ENCODE peak calls at places on chromosome 18, in four cellular contexts. M, F, G and D are unnamed samples.
A peak's percentile ranks its signal among the peaks of the same experiment; 100 is the strongest.

GRCh38 chr18:5073026-5073944 is 123.8 kb downstream of the AKAIN1 start:
- DNase-seq in G (no peak), F (no peak), M (no peak), D (no peak)

GRCh38 chr18:3526421-3527354 is 76.7 kb downstream of the TGIF1 start:
- DNase-seq in F (no peak), G (no peak), M (no peak), D (no peak)

GRCh38 chr18:9577361-9577760 is 37.0 kb downstream of the PPP4R1 start:
- DNase-seq in F (no peak), G (no peak), M (no peak), D (no peak)

GRCh38 chr18:21314721-21315120 is 72.7 kb downstream of the GREB1L start:
- DNase-seq in F (no peak), G (no peak), M (no peak), D (no peak)

GRCh38 chr18:79524181-79525078 is 128.7 kb downstream of the NFATC1 start:
- DNase-seq in M (no peak), G (no peak), F (peak; percentile 68), D (no peak)

GRCh38 chr18:47036298-47036874 is 965 bp upstream of the ELOA2 start:
- DNase-seq in G (no peak), M (peak; percentile 20), F (no peak), D (no peak)

GRCh38 chr18:9796933-9797549 is 88.7 kb upstream of the TXNDC2 start:
- DNase-seq in M (no peak), F (no peak), G (no peak), D (no peak)

GRCh38 chr18:61580061-61580460 is 246.8 kb downstream of the CDH20 start:
- DNase-seq in G (no peak), M (no peak), F (no peak), D (no peak)

GRCh38 chr18:55251186-55251995 is 292.1 kb upstream of the CCDC68 start:
- DNase-seq in G (no peak), M (peak; percentile 23), F (no peak), D (no peak)

GRCh38 chr18:43931439-43931838 is 654.1 kb upstream of the SYT4 start:
- DNase-seq in F (no peak), G (no peak), M (no peak), D (no peak)

GRCh38 chr18:45686892-45687611 is 36.9 kb upstream of the SLC14A1 start:
- DNase-seq in G (no peak), F (peak; percentile 71), M (no peak), D (no peak)

GRCh38 chr18:13613099-13613498 is 113.3 kb downstream of the FAM210A start:
- DNase-seq in F (no peak), G (no peak), M (no peak), D (no peak)

GRCh38 chr18:58793361-58793760 is 71.3 kb upstream of the ZNF532 start:
- DNase-seq in G (no peak), M (no peak), F (no peak), D (no peak)

GRCh38 chr18:70363861-70364260 is 75.0 kb downstream of the SOCS6 start:
- DNase-seq in M (no peak), F (no peak), G (no peak), D (no peak)

GRCh38 chr18:41646915-41647314 is 308.1 kb upstream of the PIK3C3 start:
- DNase-seq in G (no peak), M (no peak), F (no peak), D (no peak)

GRCh38 chr18:9803698-9804516 is 81.9 kb upstream of the TXNDC2 start:
- DNase-seq in F (no peak), M (no peak), G (no peak), D (no peak)

GRCh38 chr18:9825571-9826073 is 60.2 kb upstream of the TXNDC2 start:
- DNase-seq in F (no peak), M (peak; percentile 77), G (peak; percentile 46), D (no peak)

GRCh38 chr18:77671456-77672167 is 422.0 kb downstream of the GALR1 start:
- DNase-seq in M (no peak), G (no peak), F (no peak), D (no peak)
- TF ChIP-seq CTCF in M (no peak), G (no peak), F (no peak), D (no peak)

DNA sequence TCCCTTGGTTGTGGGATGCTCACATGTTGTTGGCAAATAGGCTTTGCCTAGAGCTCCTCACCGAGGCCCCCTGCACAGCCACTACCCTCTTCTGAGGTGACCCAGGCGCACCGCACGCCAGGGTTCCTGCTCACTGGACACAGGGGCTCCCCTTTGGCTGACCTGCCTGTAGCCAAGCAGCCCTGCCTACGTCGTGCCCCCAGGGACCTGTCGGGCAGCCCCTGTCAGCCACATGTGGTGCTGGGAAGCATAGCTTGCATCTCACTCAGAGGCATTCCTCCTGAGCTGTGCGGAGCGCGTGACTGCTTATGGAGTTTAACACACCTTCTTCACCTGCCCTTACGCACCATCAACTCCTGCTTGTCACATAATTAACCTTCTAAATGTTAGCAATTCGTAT is 116.3 kb downstream of the ZNF236 start:
- DNase-seq in G (no peak), M (no peak), F (no peak), D (no peak)
- TF ChIP-seq CTCF in G (no peak), M (no peak), F (no peak), D (no peak)

GRCh38 chr18:48608581-48608980 is 69.8 kb downstream of the CTIF start:
- DNase-seq in G (no peak), M (no peak), F (no peak), D (no peak)

GRCh38 chr18:48609114-48609513 is 70.3 kb downstream of the CTIF start:
- DNase-seq in G (no peak), F (no peak), M (no peak), D (no peak)

GRCh38 chr18:48607049-48607984 is 68.5 kb downstream of the CTIF start:
- DNase-seq in G (no peak), F (no peak), M (no peak), D (no peak)

GRCh38 chr18:48602759-48603390 is 64.0 kb downstream of the CTIF start:
- DNase-seq in M (no peak), G (no peak), F (no peak), D (no peak)

GRCh38 chr18:48605408-48605845 is 66.6 kb downstream of the CTIF start:
- DNase-seq in F (no peak), G (no peak), M (no peak), D (no peak)
- TF ChIP-seq CTCF in F (peak; percentile 55), G (no peak), M (no peak), D (peak; percentile 19)

DNA sequence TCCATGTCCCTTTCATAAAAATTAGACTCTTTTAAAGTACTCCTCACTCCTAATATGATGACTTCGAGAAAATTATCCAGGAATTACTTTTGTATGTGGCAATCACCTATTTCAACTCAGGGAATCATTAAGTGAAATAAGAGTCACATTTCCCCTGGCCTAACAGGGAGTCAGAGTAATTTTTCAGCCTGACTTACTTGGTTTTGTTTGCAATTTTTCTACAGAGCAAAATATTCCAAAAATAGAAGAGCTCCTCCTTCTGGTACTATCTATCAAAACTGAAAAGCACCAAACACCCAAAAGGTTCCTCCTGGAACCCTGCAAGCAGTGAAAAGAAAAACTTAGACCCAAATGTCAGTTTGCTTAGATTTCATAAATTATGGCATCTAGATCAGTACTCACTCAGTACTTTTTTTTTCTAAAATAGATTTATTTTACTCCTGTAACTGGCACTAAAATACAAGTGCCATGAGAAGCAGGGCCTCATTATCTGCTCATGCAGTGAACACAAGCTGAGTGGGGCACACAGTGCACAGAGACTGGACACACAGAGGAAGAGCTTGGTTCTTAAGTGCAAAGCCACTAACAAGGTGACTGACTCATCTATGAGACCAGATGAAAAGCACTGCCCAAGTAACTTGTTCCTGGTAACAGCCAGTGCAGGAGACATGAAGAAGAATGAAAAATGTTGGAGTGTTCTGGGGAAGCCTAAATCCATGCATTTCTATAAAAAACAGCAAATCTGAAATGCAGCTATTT is 28.7 kb downstream of the ACAA2 start:
- DNase-seq in M (no peak), F (no peak), G (no peak), D (no peak)
- TF ChIP-seq CTCF in M (no peak), F (peak; percentile 20), G (no peak), D (no peak)

DNA sequence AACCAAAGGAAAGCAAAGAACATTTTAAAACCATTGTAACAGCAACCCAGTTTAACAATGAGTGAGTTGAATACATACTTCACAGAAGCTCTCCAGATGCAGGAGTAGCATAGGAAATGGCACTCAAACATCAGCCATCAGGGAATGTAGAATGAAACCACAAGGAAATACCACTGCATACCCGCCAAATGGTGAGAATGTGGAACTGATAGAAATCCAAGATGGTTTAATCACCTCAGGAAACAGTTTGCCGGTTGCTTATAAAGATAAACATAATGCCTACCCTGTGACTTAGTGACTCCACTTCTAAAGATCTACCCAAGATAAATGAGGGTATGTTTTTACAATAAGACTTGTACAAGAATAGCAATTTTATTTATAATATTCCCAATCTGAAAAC is 132.0 kb downstream of the GALNT1 start:
- DNase-seq in M (no peak), F (no peak), G (no peak), D (no peak)
- TF ChIP-seq CTCF in M (no peak), F (no peak), G (no peak), D (no peak)

GRCh38 chr18:11544060-11544633 is 65.2 kb upstream of the SLC35G4 start:
- DNase-seq in F (no peak), G (no peak), M (no peak), D (no peak)

GRCh38 chr18:11548367-11548766 is 61.0 kb upstream of the SLC35G4 start:
- DNase-seq in F (no peak), M (no peak), G (no peak), D (no peak)

GRCh38 chr18:11553098-11553940 is 56.1 kb upstream of the SLC35G4 start:
- DNase-seq in G (peak; percentile 26), F (no peak), M (peak; percentile 24), D (peak; percentile 44)

GRCh38 chr18:11548940-11549551 is 60.4 kb upstream of the SLC35G4 start:
- DNase-seq in M (no peak), G (no peak), F (no peak), D (no peak)
- TF ChIP-seq CTCF in M (no peak), G (no peak), F (no peak), D (no peak)

GRCh38 chr18:11072632-11073031 is 76.7 kb downstream of the PIEZO2 start:
- DNase-seq in M (no peak), G (no peak), F (no peak), D (no peak)

GRCh38 chr18:11074879-11075278 is 74.5 kb downstream of the PIEZO2 start:
- DNase-seq in G (no peak), F (no peak), M (no peak), D (no peak)

GRCh38 chr18:11070593-11070992 is 78.8 kb downstream of the PIEZO2 start:
- DNase-seq in F (no peak), M (no peak), G (no peak), D (no peak)

GRCh38 chr18:11066038-11066437 is 83.3 kb downstream of the PIEZO2 start:
- DNase-seq in F (no peak), M (no peak), G (no peak), D (no peak)

GRCh38 chr18:11071300-11071699 is 78.1 kb downstream of the PIEZO2 start:
- DNase-seq in G (no peak), M (no peak), F (no peak), D (no peak)
- TF ChIP-seq CTCF in G (no peak), M (no peak), F (no peak), D (no peak)

DNA sequence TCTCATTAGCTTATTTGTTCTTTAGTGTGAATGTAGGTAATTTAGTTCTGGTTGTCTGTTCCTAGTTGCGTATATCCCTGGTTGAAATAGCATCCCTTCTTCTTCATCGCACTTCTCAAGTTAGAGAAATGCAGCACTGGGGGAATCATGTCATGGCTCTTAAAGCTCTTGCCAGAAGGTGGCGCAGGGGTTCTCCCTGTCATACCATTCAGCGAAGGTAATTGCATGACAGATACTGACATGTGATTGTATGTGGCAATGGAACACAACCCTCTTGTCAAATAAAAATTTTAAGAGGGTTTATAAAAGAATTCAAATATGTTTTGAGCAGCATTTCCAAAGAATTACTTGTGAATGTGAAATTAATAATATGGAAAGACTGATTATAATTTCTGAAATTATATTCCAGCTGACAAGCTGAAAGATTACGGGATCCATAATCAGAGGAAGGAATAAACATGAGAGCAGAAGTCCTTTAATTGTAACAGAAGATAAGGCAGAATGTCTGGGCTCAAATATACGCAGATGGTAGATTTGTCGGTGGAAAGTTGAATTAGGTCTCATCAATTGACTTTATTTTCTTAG is 411.7 kb downstream of the DSEL start:
- DNase-seq in G (peak; percentile 62), F (no peak), M (peak; percentile 43), D (no peak)
- TF ChIP-seq CTCF in G (no peak), F (peak; percentile 77), M (peak; percentile 47), D (peak; percentile 82)